ENCODE peak calls at places on chromosomes 2 and 18, in ten cellular contexts. One of them, this sample, is unnamed.

GRCh38 chr18:79485788-79486355 is 90.1 kb downstream of the NFATC1 start:
- DNase-seq in spleen: peak; percentile 1
- DNase-seq in heart left ventricle: peak; percentile 31
- DNase-seq in NB4: peak; percentile 21
- DNase-seq in adrenal gland: no peak
- DNase-seq in transverse colon: no peak
- DNase-seq in tibial nerve: no peak
- DNase-seq in ovary: no peak
- DNase-seq in IMR-90: peak; percentile 92
- DNase-seq in right lobe of liver: no peak
- DNase-seq in this sample: no peak

GRCh38 chr2:176122633-176123482 is at the start of gene HOXD9:
- DNase-seq in spleen: peak; percentile 88
- DNase-seq in heart left ventricle: no peak
- DNase-seq in NB4: no peak
- DNase-seq in adrenal gland: peak; percentile 81
- DNase-seq in transverse colon: peak; percentile 74
- DNase-seq in tibial nerve: peak; percentile 51
- DNase-seq in ovary: peak; percentile 89
- DNase-seq in IMR-90: no peak
- DNase-seq in right lobe of liver: no peak
- DNase-seq in this sample: peak; percentile 27

GRCh38 chr2:138652378-138652777 is 127.8 kb downstream of the NXPH2 start:
- DNase-seq in spleen: no peak
- DNase-seq in heart left ventricle: no peak
- DNase-seq in NB4: no peak
- DNase-seq in adrenal gland: no peak
- DNase-seq in transverse colon: no peak
- DNase-seq in tibial nerve: no peak
- DNase-seq in ovary: no peak
- DNase-seq in IMR-90: no peak
- DNase-seq in right lobe of liver: no peak
- DNase-seq in this sample: no peak

GRCh38 chr2:219459460-219460311 is 25.0 kb downstream of the SPEG start:
- DNase-seq in spleen: no peak
- DNase-seq in heart left ventricle: peak; percentile 81
- DNase-seq in NB4: peak; percentile 77
- DNase-seq in adrenal gland: peak; percentile 69
- DNase-seq in transverse colon: peak; percentile 53
- DNase-seq in tibial nerve: no peak
- DNase-seq in ovary: peak; percentile 68
- DNase-seq in IMR-90: peak; percentile 63
- DNase-seq in right lobe of liver: peak; percentile 62
- DNase-seq in this sample: peak; percentile 65

GRCh38 chr2:28332696-28333095 is 60.0 kb upstream of the FOSL2 start:
- DNase-seq in spleen: no peak
- DNase-seq in heart left ventricle: no peak
- DNase-seq in NB4: no peak
- DNase-seq in adrenal gland: no peak
- DNase-seq in transverse colon: no peak
- DNase-seq in tibial nerve: no peak
- DNase-seq in ovary: peak; percentile 13
- DNase-seq in IMR-90: no peak
- DNase-seq in right lobe of liver: no peak
- DNase-seq in this sample: no peak

GRCh38 chr2:231104115-231104713 is 20.6 kb downstream of the HTR2B start:
- DNase-seq in spleen: no peak
- DNase-seq in heart left ventricle: peak; percentile 34
- DNase-seq in NB4: peak; percentile 71
- DNase-seq in adrenal gland: peak; percentile 83
- DNase-seq in transverse colon: peak; percentile 75
- DNase-seq in tibial nerve: peak; percentile 57
- DNase-seq in ovary: peak; percentile 79
- DNase-seq in IMR-90: peak; percentile 75
- DNase-seq in right lobe of liver: no peak
- DNase-seq in this sample: peak; percentile 61

GRCh38 chr2:215657844-215658243 is 222.0 kb upstream of the FN1 start:
- DNase-seq in spleen: no peak
- DNase-seq in heart left ventricle: no peak
- DNase-seq in NB4: no peak
- DNase-seq in adrenal gland: no peak
- DNase-seq in transverse colon: no peak
- DNase-seq in tibial nerve: no peak
- DNase-seq in ovary: peak; percentile 48
- DNase-seq in IMR-90: peak; percentile 99
- DNase-seq in right lobe of liver: no peak
- DNase-seq in this sample: no peak

GRCh38 chr2:55899881-55900280 is 23.7 kb downstream of the EFEMP1 start:
- DNase-seq in spleen: no peak
- DNase-seq in heart left ventricle: no peak
- DNase-seq in NB4: no peak
- DNase-seq in adrenal gland: no peak
- DNase-seq in transverse colon: no peak
- DNase-seq in tibial nerve: no peak
- DNase-seq in ovary: no peak
- DNase-seq in IMR-90: peak; percentile 73
- DNase-seq in right lobe of liver: no peak
- DNase-seq in this sample: no peak

GRCh38 chr2:74383254-74383653 is 3.1 kb upstream of the DCTN1 start:
- DNase-seq in spleen: no peak
- DNase-seq in heart left ventricle: no peak
- DNase-seq in NB4: no peak
- DNase-seq in adrenal gland: no peak
- DNase-seq in transverse colon: no peak
- DNase-seq in tibial nerve: no peak
- DNase-seq in ovary: no peak
- DNase-seq in IMR-90: peak; percentile 86
- DNase-seq in right lobe of liver: no peak
- DNase-seq in this sample: no peak

GRCh38 chr2:208148803-208149202 is 2.8 kb upstream of the CRYGB start:
- DNase-seq in spleen: no peak
- DNase-seq in heart left ventricle: no peak
- DNase-seq in NB4: no peak
- DNase-seq in adrenal gland: no peak
- DNase-seq in transverse colon: no peak
- DNase-seq in tibial nerve: no peak
- DNase-seq in ovary: no peak
- DNase-seq in IMR-90: no peak
- DNase-seq in right lobe of liver: no peak
- DNase-seq in this sample: no peak

DNA sequence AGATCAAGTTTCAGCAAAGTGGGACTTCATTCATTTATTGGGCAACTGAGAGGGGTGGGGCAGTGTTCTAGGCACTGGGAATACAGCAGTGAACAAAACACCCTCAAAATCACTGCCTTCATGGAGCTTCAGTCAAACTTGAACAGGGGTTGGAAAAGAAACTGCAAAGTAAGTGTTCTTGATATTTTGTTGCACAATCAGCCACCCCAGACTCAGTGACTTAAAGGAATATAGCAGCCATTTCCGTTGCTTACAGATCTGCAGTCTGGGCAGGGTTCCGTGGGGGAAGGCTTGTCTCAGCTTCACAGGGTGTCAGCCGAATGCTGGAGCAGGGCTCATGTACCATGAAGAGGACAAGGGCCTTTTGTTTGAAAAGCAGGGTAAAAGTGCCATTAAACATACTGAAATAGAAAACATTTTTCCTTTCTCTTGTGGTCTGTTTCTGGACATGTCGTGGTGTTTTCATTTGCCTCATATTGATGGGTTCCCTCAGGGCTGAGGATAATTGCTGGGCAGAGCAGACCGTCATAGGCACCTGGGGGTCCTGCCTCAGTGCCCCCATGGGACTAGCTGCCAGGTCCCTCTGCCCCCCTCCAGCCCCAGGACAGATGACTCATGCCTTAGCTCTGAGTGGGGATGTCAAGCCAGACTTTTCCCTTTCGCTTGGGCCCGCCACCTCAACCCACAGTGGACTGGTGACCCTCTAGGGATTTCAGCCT is 96.3 kb downstream of the PTPRM start:
- DNase-seq in spleen: no peak
- DNase-seq in heart left ventricle: no peak
- DNase-seq in NB4: peak; percentile 8
- DNase-seq in adrenal gland: no peak
- DNase-seq in transverse colon: no peak
- DNase-seq in tibial nerve: no peak
- DNase-seq in ovary: no peak
- DNase-seq in IMR-90: no peak
- DNase-seq in right lobe of liver: no peak
- DNase-seq in this sample: no peak
- TF ChIP-seq POLR2A in spleen: no peak
- TF ChIP-seq POLR2A in heart left ventricle: no peak
- TF ChIP-seq POLR2A in NB4: no peak
- TF ChIP-seq POLR2A in adrenal gland: no peak
- TF ChIP-seq POLR2A in transverse colon: no peak
- TF ChIP-seq POLR2A in tibial nerve: no peak
- TF ChIP-seq POLR2A in ovary: no peak
- TF ChIP-seq POLR2A in IMR-90: no peak
- TF ChIP-seq POLR2A in right lobe of liver: no peak
- TF ChIP-seq POLR2A in this sample: no peak

GRCh38 chr2:85741811-85742507 is 11.8 kb upstream of the ATOH8 start:
- DNase-seq in spleen: no peak
- DNase-seq in heart left ventricle: peak; percentile 62
- DNase-seq in NB4: no peak
- DNase-seq in adrenal gland: peak; percentile 33
- DNase-seq in transverse colon: peak; percentile 51
- DNase-seq in tibial nerve: peak; percentile 75
- DNase-seq in ovary: peak; percentile 78
- DNase-seq in IMR-90: peak; percentile 96
- DNase-seq in right lobe of liver: peak; percentile 89
- DNase-seq in this sample: no peak

GRCh38 chr2:85744055-85744454 is 9.7 kb upstream of the ATOH8 start:
- DNase-seq in spleen: no peak
- DNase-seq in heart left ventricle: no peak
- DNase-seq in NB4: no peak
- DNase-seq in adrenal gland: no peak
- DNase-seq in transverse colon: no peak
- DNase-seq in tibial nerve: no peak
- DNase-seq in ovary: no peak
- DNase-seq in IMR-90: no peak
- DNase-seq in right lobe of liver: no peak
- DNase-seq in this sample: no peak

GRCh38 chr2:85743304-85743978 is 10.3 kb upstream of the ATOH8 start:
- DNase-seq in spleen: no peak
- DNase-seq in heart left ventricle: no peak
- DNase-seq in NB4: no peak
- DNase-seq in adrenal gland: peak; percentile 54
- DNase-seq in transverse colon: no peak
- DNase-seq in tibial nerve: no peak
- DNase-seq in ovary: no peak
- DNase-seq in IMR-90: peak; percentile 70
- DNase-seq in right lobe of liver: no peak
- DNase-seq in this sample: no peak

GRCh38 chr2:85740193-85740592 is 13.6 kb upstream of the ATOH8 start:
- DNase-seq in spleen: no peak
- DNase-seq in heart left ventricle: no peak
- DNase-seq in NB4: no peak
- DNase-seq in adrenal gland: no peak
- DNase-seq in transverse colon: no peak
- DNase-seq in tibial nerve: no peak
- DNase-seq in ovary: no peak
- DNase-seq in IMR-90: no peak
- DNase-seq in right lobe of liver: no peak
- DNase-seq in this sample: no peak

DNA sequence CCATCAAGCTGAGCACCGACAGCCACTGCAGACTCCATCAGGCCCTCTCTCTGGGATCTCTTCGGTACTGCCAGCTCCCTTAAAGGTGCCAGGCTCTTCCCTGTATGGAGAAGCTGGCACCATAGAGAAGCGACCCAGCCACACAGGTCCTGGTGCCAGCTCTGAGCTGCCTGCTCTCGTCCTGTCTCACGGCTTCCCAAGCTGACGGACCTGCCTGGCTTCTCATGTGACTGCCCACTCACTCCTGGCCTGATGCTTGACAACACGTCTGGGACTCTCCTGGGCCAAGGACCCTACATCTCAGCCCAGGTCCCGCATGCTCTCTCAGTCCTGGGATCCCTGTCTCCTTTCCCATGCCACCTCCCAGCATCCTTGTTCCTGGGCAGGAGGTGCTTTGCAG is 12.6 kb upstream of the ATOH8 start:
- DNase-seq in spleen: no peak
- DNase-seq in heart left ventricle: peak; percentile 67
- DNase-seq in NB4: no peak
- DNase-seq in adrenal gland: no peak
- DNase-seq in transverse colon: no peak
- DNase-seq in tibial nerve: no peak
- DNase-seq in ovary: no peak
- DNase-seq in IMR-90: no peak
- DNase-seq in right lobe of liver: no peak
- DNase-seq in this sample: no peak
- TF ChIP-seq POLR2A in spleen: no peak
- TF ChIP-seq POLR2A in heart left ventricle: no peak
- TF ChIP-seq POLR2A in NB4: no peak
- TF ChIP-seq POLR2A in adrenal gland: no peak
- TF ChIP-seq POLR2A in transverse colon: no peak
- TF ChIP-seq POLR2A in tibial nerve: no peak
- TF ChIP-seq POLR2A in ovary: no peak
- TF ChIP-seq POLR2A in IMR-90: no peak
- TF ChIP-seq POLR2A in right lobe of liver: no peak
- TF ChIP-seq POLR2A in this sample: no peak

DNA sequence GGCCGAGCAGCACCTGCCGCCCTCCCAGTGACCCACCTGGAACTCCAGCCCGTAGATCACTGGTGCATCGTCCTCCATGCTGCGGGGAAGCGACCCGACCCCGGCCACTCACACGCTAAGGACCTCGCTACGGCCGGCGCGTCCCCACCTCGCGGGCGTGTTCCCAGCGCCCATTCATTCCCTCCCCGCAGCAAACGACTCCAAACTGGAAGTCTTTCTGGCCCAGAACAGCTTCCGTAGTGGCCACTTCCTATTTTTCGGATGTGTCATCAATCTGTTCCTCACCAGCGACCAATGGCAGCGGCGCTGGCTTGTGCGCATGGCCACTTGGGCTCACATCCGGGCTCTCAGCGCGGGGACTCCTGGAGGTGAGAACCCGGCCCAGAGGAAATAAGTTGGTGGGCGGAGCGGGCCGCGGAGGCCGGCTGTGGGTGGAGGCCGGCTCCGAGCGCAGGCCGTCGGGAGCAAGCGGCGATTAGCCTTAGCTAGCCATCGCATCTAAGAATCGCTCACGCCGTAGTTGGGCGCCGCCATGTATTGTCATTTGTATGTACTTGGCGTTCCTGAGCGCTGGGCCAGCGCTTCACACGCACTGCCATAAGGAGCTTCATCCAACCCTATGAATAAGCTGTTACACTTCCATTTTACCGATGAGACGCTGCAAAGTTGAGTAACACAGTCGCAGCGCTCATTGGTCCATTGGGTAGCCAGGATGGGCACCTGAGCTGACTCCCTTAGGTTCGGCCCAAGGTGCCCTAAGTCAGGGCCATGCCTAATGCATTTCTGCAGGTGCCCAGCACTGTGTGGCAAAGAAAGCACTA is at the start of gene EIPR1:
- DNase-seq in spleen: peak; percentile 99
- DNase-seq in heart left ventricle: peak; percentile 99
- DNase-seq in NB4: peak; percentile 100
- DNase-seq in adrenal gland: peak; percentile 99
- DNase-seq in transverse colon: peak; percentile 98
- DNase-seq in tibial nerve: peak; percentile 95
- DNase-seq in ovary: peak; percentile 96
- DNase-seq in IMR-90: peak; percentile 98
- DNase-seq in right lobe of liver: peak; percentile 99
- DNase-seq in this sample: peak; percentile 98
- TF ChIP-seq POLR2A in spleen: peak; percentile 65
- TF ChIP-seq POLR2A in heart left ventricle: peak; percentile 89
- TF ChIP-seq POLR2A in NB4: peak; percentile 76
- TF ChIP-seq POLR2A in adrenal gland: peak; percentile 95
- TF ChIP-seq POLR2A in transverse colon: peak; percentile 82
- TF ChIP-seq POLR2A in tibial nerve: peak; percentile 50
- TF ChIP-seq POLR2A in ovary: peak; percentile 57
- TF ChIP-seq POLR2A in IMR-90: peak; percentile 66
- TF ChIP-seq POLR2A in right lobe of liver: peak; percentile 92
- TF ChIP-seq POLR2A in this sample: peak; percentile 89

GRCh38 chr2:153622285-153622684 is 143.7 kb upstream of the RPRM start:
- DNase-seq in spleen: no peak
- DNase-seq in heart left ventricle: no peak
- DNase-seq in NB4: peak; percentile 17
- DNase-seq in adrenal gland: no peak
- DNase-seq in transverse colon: no peak
- DNase-seq in tibial nerve: no peak
- DNase-seq in ovary: no peak
- DNase-seq in IMR-90: no peak
- DNase-seq in right lobe of liver: no peak
- DNase-seq in this sample: no peak
- TF ChIP-seq POLR2A in spleen: no peak
- TF ChIP-seq POLR2A in heart left ventricle: no peak
- TF ChIP-seq POLR2A in NB4: no peak
- TF ChIP-seq POLR2A in adrenal gland: no peak
- TF ChIP-seq POLR2A in transverse colon: no peak
- TF ChIP-seq POLR2A in tibial nerve: no peak
- TF ChIP-seq POLR2A in ovary: no peak
- TF ChIP-seq POLR2A in IMR-90: no peak
- TF ChIP-seq POLR2A in right lobe of liver: no peak
- TF ChIP-seq POLR2A in this sample: no peak